ENCODE peak calls at places on chromosomes 7 and 10, in five cellular contexts. One of them, this sample, is unnamed.

GRCh38 chr7:122352454-122352853 is 47.9 kb upstream of the FEZF1 start:
- DNase-seq in body of pancreas: no peak
- DNase-seq in cardiac fibroblast: no peak
- DNase-seq in CD4-positive, alpha-beta memory T cell: no peak
- DNase-seq in Panc1: no peak
- DNase-seq in this sample: no peak

GRCh38 chr10:75613685-75614587 is 182.5 kb downstream of the LRMDA start:
- DNase-seq in body of pancreas: no peak
- DNase-seq in cardiac fibroblast: no peak
- DNase-seq in CD4-positive, alpha-beta memory T cell: no peak
- DNase-seq in Panc1: no peak
- DNase-seq in this sample: no peak

GRCh38 chr10:99522511-99523250 is 10.1 kb upstream of the NKX2-3 start:
- DNase-seq in body of pancreas: no peak
- DNase-seq in cardiac fibroblast: no peak
- DNase-seq in CD4-positive, alpha-beta memory T cell: no peak
- DNase-seq in Panc1: no peak
- DNase-seq in this sample: no peak

GRCh38 chr7:2569421-2569820 is 10.6 kb downstream of the IQCE start:
- DNase-seq in body of pancreas: no peak
- DNase-seq in cardiac fibroblast: no peak
- DNase-seq in CD4-positive, alpha-beta memory T cell: no peak
- DNase-seq in Panc1: no peak
- DNase-seq in this sample: no peak

GRCh38 chr7:82755705-82756551 is 312.4 kb upstream of the CACNA2D1 start:
- DNase-seq in body of pancreas: no peak
- DNase-seq in cardiac fibroblast: peak
- DNase-seq in CD4-positive, alpha-beta memory T cell: no peak
- DNase-seq in Panc1: no peak
- DNase-seq in this sample: no peak

GRCh38 chr7:155992538-155992937 is 180.3 kb upstream of the SHH start:
- DNase-seq in body of pancreas: no peak
- DNase-seq in cardiac fibroblast: no peak
- DNase-seq in CD4-positive, alpha-beta memory T cell: no peak
- DNase-seq in Panc1: no peak
- DNase-seq in this sample: no peak

GRCh38 chr10:33813871-33814270 is 479.4 kb upstream of the NRP1 start:
- DNase-seq in body of pancreas: no peak
- DNase-seq in cardiac fibroblast: no peak
- DNase-seq in CD4-positive, alpha-beta memory T cell: no peak
- DNase-seq in Panc1: no peak
- DNase-seq in this sample: no peak

GRCh38 chr7:151339651-151340377 is 1.8 kb upstream of the NUB1 start:
- DNase-seq in body of pancreas: no peak
- DNase-seq in cardiac fibroblast: no peak
- DNase-seq in CD4-positive, alpha-beta memory T cell: peak
- DNase-seq in Panc1: no peak
- DNase-seq in this sample: no peak

GRCh38 chr7:47380325-47381131 is 201.4 kb downstream of the TNS3 start:
- DNase-seq in body of pancreas: peak
- DNase-seq in cardiac fibroblast: peak
- DNase-seq in CD4-positive, alpha-beta memory T cell: no peak
- DNase-seq in Panc1: no peak
- DNase-seq in this sample: no peak

GRCh38 chr7:96224682-96225081 is 97.2 kb downstream of the SLC25A13 start:
- DNase-seq in body of pancreas: no peak
- DNase-seq in cardiac fibroblast: peak
- DNase-seq in CD4-positive, alpha-beta memory T cell: no peak
- DNase-seq in Panc1: no peak
- DNase-seq in this sample: no peak

GRCh38 chr10:125396651-125397050 is 236.3 kb upstream of the CTBP2 start:
- DNase-seq in body of pancreas: no peak
- DNase-seq in cardiac fibroblast: peak
- DNase-seq in CD4-positive, alpha-beta memory T cell: no peak
- DNase-seq in Panc1: no peak
- DNase-seq in this sample: no peak

This sample was measured in CD8-positive, alpha-beta T cell.